ENCODE peak calls at places on chromosomes 3 and 15, in eight cellular contexts. G, T, Y, U, E, F, I and S are unnamed samples.

GRCh38 chr15:38516636-38517035 is 48.0 kb downstream of the RASGRP1 start:
- DNase-seq in E (no peak), I (no peak), T (no peak), F (no peak), Y (no peak), G (no peak), U (no peak), S (no peak)

GRCh38 chr3:144660097-144660496 is 688.5 kb downstream of the DIPK2A start:
- DNase-seq in E (no peak), G (no peak), T (no peak), I (no peak), F (no peak), Y (no peak), U (no peak), S (no peak)

GRCh38 chr3:4466783-4467521 is at the start of gene SUMF1:
- DNase-seq in I (peak; percentile 69), T (peak; percentile 89), E (peak; percentile 77), U (peak; percentile 89), F (peak; percentile 86), Y (peak; percentile 95), G (peak; percentile 79), S (no peak)

GRCh38 chr15:36951747-36952247 is 148.6 kb downstream of the MEIS2 start:
- DNase-seq in I (peak; percentile 9), U (no peak), Y (peak; percentile 46), F (no peak), E (peak; percentile 83), T (no peak), G (no peak), S (no peak)

GRCh38 chr15:75713338-75713895 is 769 bp upstream of the CSPG4 start:
- DNase-seq in T (peak; percentile 92), Y (no peak), U (no peak), I (no peak), F (no peak), G (peak; percentile 30), E (peak; percentile 43), S (no peak)

GRCh38 chr3:14301558-14301957 is 100.8 kb upstream of the SLC6A6 start:
- DNase-seq in I (no peak), G (no peak), F (no peak), T (peak; percentile 86), U (no peak), E (no peak), Y (no peak), S (no peak)

GRCh38 chr3:140424211-140424610 is 253.7 kb upstream of the TRIM42 start:
- DNase-seq in Y (peak; percentile 12), I (no peak), E (no peak), F (no peak), G (no peak), U (no peak), T (no peak), S (no peak)

GRCh38 chr3:108289159-108289558 is 7.2 kb upstream of the HHLA2 start:
- DNase-seq in G (no peak), F (no peak), U (no peak), I (no peak), E (no peak), Y (no peak), T (no peak), S (no peak)